ENCODE peak calls at places on chromosome 4, in six cellular contexts. One of them, this sample, is unnamed.
A peak's percentile ranks its signal among the peaks of the same experiment; 100 is the strongest.

GRCh38 chr4:32261196-32261595 is 1541.0 kb downstream of the PCDH7 start:
- DNase-seq in foreskin melanocyte: no peak
- DNase-seq in fibroblast of pulmonary artery: no peak
- DNase-seq in activated CD4-positive, alpha-beta T cell treated with anti-CD3 and anti-CD28 coated beads, Interleukin-2, amount 10 ng/mL, durations not matched to agents 7 days and 5 days: no peak
- DNase-seq in tibial nerve: no peak
- DNase-seq in endodermal cell: peak; percentile 46
- DNase-seq in this sample: no peak

GRCh38 chr4:103786014-103786413 is 66.2 kb upstream of the TACR3 start:
- DNase-seq in foreskin melanocyte: peak; percentile 10
- DNase-seq in fibroblast of pulmonary artery: peak; percentile 62
- DNase-seq in activated CD4-positive, alpha-beta T cell treated with anti-CD3 and anti-CD28 coated beads, Interleukin-2, amount 10 ng/mL, durations not matched to agents 7 days and 5 days: no peak
- DNase-seq in tibial nerve: no peak
- DNase-seq in endodermal cell: peak; percentile 68
- DNase-seq in this sample: no peak

GRCh38 chr4:25953740-25954139 is 39.7 kb downstream of the SMIM20 start:
- DNase-seq in foreskin melanocyte: no peak
- DNase-seq in fibroblast of pulmonary artery: peak; percentile 31
- DNase-seq in activated CD4-positive, alpha-beta T cell treated with anti-CD3 and anti-CD28 coated beads, Interleukin-2, amount 10 ng/mL, durations not matched to agents 7 days and 5 days: no peak
- DNase-seq in tibial nerve: no peak
- DNase-seq in endodermal cell: peak; percentile 65
- DNase-seq in this sample: no peak

GRCh38 chr4:121860121-121860520 is 10.2 kb downstream of the BBS7 start:
- DNase-seq in foreskin melanocyte: no peak
- DNase-seq in fibroblast of pulmonary artery: peak; percentile 50
- DNase-seq in activated CD4-positive, alpha-beta T cell treated with anti-CD3 and anti-CD28 coated beads, Interleukin-2, amount 10 ng/mL, durations not matched to agents 7 days and 5 days: no peak
- DNase-seq in tibial nerve: no peak
- DNase-seq in endodermal cell: no peak
- DNase-seq in this sample: no peak

GRCh38 chr4:97153042-97153441 is 990.2 kb downstream of the STPG2 start:
- DNase-seq in foreskin melanocyte: no peak
- DNase-seq in fibroblast of pulmonary artery: peak; percentile 22
- DNase-seq in activated CD4-positive, alpha-beta T cell treated with anti-CD3 and anti-CD28 coated beads, Interleukin-2, amount 10 ng/mL, durations not matched to agents 7 days and 5 days: no peak
- DNase-seq in tibial nerve: no peak
- DNase-seq in endodermal cell: no peak
- DNase-seq in this sample: no peak

GRCh38 chr4:122313001-122313400 is 65.8 kb upstream of the ADAD1 start:
- DNase-seq in foreskin melanocyte: no peak
- DNase-seq in fibroblast of pulmonary artery: no peak
- DNase-seq in activated CD4-positive, alpha-beta T cell treated with anti-CD3 and anti-CD28 coated beads, Interleukin-2, amount 10 ng/mL, durations not matched to agents 7 days and 5 days: no peak
- DNase-seq in tibial nerve: no peak
- DNase-seq in endodermal cell: no peak
- DNase-seq in this sample: no peak

GRCh38 chr4:110196871-110197420 is 1.5 kb downstream of the ELOVL6 start:
- DNase-seq in foreskin melanocyte: peak; percentile 42
- DNase-seq in fibroblast of pulmonary artery: no peak
- DNase-seq in activated CD4-positive, alpha-beta T cell treated with anti-CD3 and anti-CD28 coated beads, Interleukin-2, amount 10 ng/mL, durations not matched to agents 7 days and 5 days: peak; percentile 69
- DNase-seq in tibial nerve: peak; percentile 15
- DNase-seq in endodermal cell: no peak
- DNase-seq in this sample: peak; percentile 35

GRCh38 chr4:2954358-2955185 is 8.6 kb downstream of the NOP14 start:
- DNase-seq in foreskin melanocyte: no peak
- DNase-seq in fibroblast of pulmonary artery: no peak
- DNase-seq in activated CD4-positive, alpha-beta T cell treated with anti-CD3 and anti-CD28 coated beads, Interleukin-2, amount 10 ng/mL, durations not matched to agents 7 days and 5 days: peak; percentile 49
- DNase-seq in tibial nerve: no peak
- DNase-seq in endodermal cell: peak; percentile 89
- DNase-seq in this sample: peak; percentile 43

GRCh38 chr4:54683616-54684346 is 26.0 kb downstream of the KIT start:
- DNase-seq in foreskin melanocyte: no peak
- DNase-seq in fibroblast of pulmonary artery: peak; percentile 31
- DNase-seq in activated CD4-positive, alpha-beta T cell treated with anti-CD3 and anti-CD28 coated beads, Interleukin-2, amount 10 ng/mL, durations not matched to agents 7 days and 5 days: peak; percentile 67
- DNase-seq in tibial nerve: no peak
- DNase-seq in endodermal cell: peak; percentile 77
- DNase-seq in this sample: no peak

GRCh38 chr4:119550857-119551532 is 77.6 kb downstream of the PDE5A start:
- DNase-seq in foreskin melanocyte: no peak
- DNase-seq in fibroblast of pulmonary artery: peak; percentile 31
- DNase-seq in activated CD4-positive, alpha-beta T cell treated with anti-CD3 and anti-CD28 coated beads, Interleukin-2, amount 10 ng/mL, durations not matched to agents 7 days and 5 days: no peak
- DNase-seq in tibial nerve: no peak
- DNase-seq in endodermal cell: peak; percentile 52
- DNase-seq in this sample: no peak

GRCh38 chr4:53499791-53500190 is 91.5 kb downstream of the LNX1 start:
- DNase-seq in foreskin melanocyte: no peak
- DNase-seq in fibroblast of pulmonary artery: no peak
- DNase-seq in activated CD4-positive, alpha-beta T cell treated with anti-CD3 and anti-CD28 coated beads, Interleukin-2, amount 10 ng/mL, durations not matched to agents 7 days and 5 days: no peak
- DNase-seq in tibial nerve: no peak
- DNase-seq in endodermal cell: no peak
- DNase-seq in this sample: no peak

GRCh38 chr4:4502694-4503311 is 39.0 kb downstream of the STX18 start:
- DNase-seq in foreskin melanocyte: peak; percentile 68
- DNase-seq in fibroblast of pulmonary artery: peak; percentile 54
- DNase-seq in activated CD4-positive, alpha-beta T cell treated with anti-CD3 and anti-CD28 coated beads, Interleukin-2, amount 10 ng/mL, durations not matched to agents 7 days and 5 days: peak; percentile 33
- DNase-seq in tibial nerve: no peak
- DNase-seq in endodermal cell: no peak
- DNase-seq in this sample: no peak